ENCODE peak calls at places on chromosomes 6 and 20, in four cellular contexts. B is endothelial cell of umbilical vein, O is HCT116, T is T47D. G is an unnamed sample.

GRCh38 chr6:144311361-144311760 is 26.2 kb downstream of the UTRN start:
- DNase-seq in B (no peak), O (no peak), T (no peak), G (no peak)

GRCh38 chr20:9331707-9332435 is 182.5 kb upstream of the LAMP5 start:
- DNase-seq in B (no peak), O (no peak), T (no peak), G (no peak)

GRCh38 chr6:17429381-17430061 is 36.1 kb downstream of the CAP2 start:
- DNase-seq in B (no peak), O (no peak), T (no peak), G (no peak)

GRCh38 chr6:27608916-27609883 is 136.3 kb upstream of the ZNF184 start:
- DNase-seq in B (peak), O (peak), T (peak), G (no peak)

GRCh38 chr6:36083446-36083845 is 46.9 kb upstream of the MAPK13 start:
- DNase-seq in B (no peak), O (no peak), T (no peak), G (no peak)

GRCh38 chr6:7566617-7567173 is 23.3 kb upstream of the SNRNP48 start:
- DNase-seq in B (no peak), O (no peak), T (no peak), G (no peak)

GRCh38 chr6:158938811-158939254 is 61.2 kb downstream of the RSPH3 start:
- DNase-seq in B (no peak), O (peak), T (no peak), G (no peak)

GRCh38 chr6:22421187-22421586 is 124.4 kb upstream of the PRL start:
- DNase-seq in B (no peak), O (no peak), T (no peak), G (no peak)

GRCh38 chr6:141248056-141248799 is 884.5 kb upstream of the GJE1 start:
- DNase-seq in B (no peak), O (no peak), T (no peak), G (no peak)

GRCh38 chr6:93562566-93562965 is 143.2 kb upstream of the EPHA7 start:
- DNase-seq in B (no peak), O (no peak), T (no peak), G (no peak)

GRCh38 chr6:22940571-22941290 is 371.4 kb downstream of the HDGFL1 start:
- DNase-seq in B (no peak), O (no peak), T (no peak), G (no peak)

GRCh38 chr6:10413850-10414765 is 766 bp downstream of the TFAP2A start:
- DNase-seq in B (no peak), O (no peak), T (no peak), G (no peak)

G was measured in upper lobe of left lung.